ENCODE peak calls at places on chromosomes 5 and 9, in four cellular contexts. A, D, Q and T are unnamed samples.

GRCh38 chr5:178644826-178645545 is 18.1 kb upstream of the CLK4 start:
- DNase-seq in Q (no peak), D (no peak), A (no peak), T (no peak)

GRCh38 chr9:73149371-73150067 is 2.1 kb upstream of the ANXA1 start:
- DNase-seq in A (peak), D (peak), Q (no peak), T (peak)

GRCh38 chr5:151469386-151469785 is 22.0 kb downstream of the SLC36A1 start:
- DNase-seq in Q (no peak), D (no peak), A (no peak), T (no peak)

GRCh38 chr5:13629218-13629617 is 315.3 kb downstream of the DNAH5 start:
- DNase-seq in D (no peak), A (no peak), Q (no peak), T (no peak)

GRCh38 chr5:71922584-71923106 is 184.6 kb upstream of the MAP1B start:
- DNase-seq in A (no peak), Q (no peak), D (no peak), T (no peak)

GRCh38 chr5:44770936-44771717 is 37.6 kb upstream of the MRPS30 start:
- DNase-seq in D (no peak), A (no peak), Q (no peak), T (no peak)

GRCh38 chr5:43303242-43303641 is 10.0 kb downstream of the HMGCS1 start:
- DNase-seq in A (no peak), D (no peak), Q (no peak), T (no peak)

GRCh38 chr9:105475302-105475701 is 27.5 kb downstream of the FSD1L start:
- DNase-seq in Q (no peak), A (no peak), D (no peak), T (no peak)

GRCh38 chr5:116605310-116606070 is 30.9 kb upstream of the SEMA6A start:
- DNase-seq in D (no peak), A (no peak), Q (no peak), T (no peak)

GRCh38 chr5:28729067-28729466 is 1690.7 kb upstream of the CDH9 start:
- DNase-seq in A (no peak), D (no peak), Q (no peak), T (no peak)

GRCh38 chr9:111287127-111287526 is 42.9 kb downstream of the OR2K2 start:
- DNase-seq in A (no peak), D (no peak), Q (no peak), T (no peak)

GRCh38 chr5:152072076-152072475 is 147.4 kb upstream of the GLRA1 start:
- DNase-seq in Q (no peak), D (no peak), A (no peak), T (no peak)

GRCh38 chr5:51226420-51226735 is 156.9 kb upstream of the ISL1 start:
- DNase-seq in D (no peak), Q (no peak), A (no peak), T (no peak)

GRCh38 chr9:117718085-117718484 is 13.9 kb downstream of the TLR4 start:
- DNase-seq in D (peak), Q (peak), A (no peak), T (no peak)

GRCh38 chr9:123267481-123268239 is 726 bp downstream of the STRBP start:
- DNase-seq in Q (peak), A (peak), D (no peak), T (no peak)

GRCh38 chr9:78292716-78293497 is 4.0 kb upstream of the PSAT1 start:
- DNase-seq in A (no peak), Q (no peak), D (no peak), T (no peak)

GRCh38 chr5:57491369-57491965 is 8.9 kb upstream of the ACTBL2 start:
- DNase-seq in Q (no peak), D (no peak), A (no peak), T (no peak)

GRCh38 chr5:157188270-157188669 is 7.6 kb downstream of the ITK start:
- DNase-seq in A (no peak), Q (no peak), D (no peak), T (no peak)

GRCh38 chr9:116646661-116647514 is 40.2 kb upstream of the TRIM32 start:
- DNase-seq in A (no peak), Q (no peak), D (no peak), T (no peak)

GRCh38 chr9:24479696-24480095 is 66.0 kb downstream of the IZUMO3 start:
- DNase-seq in Q (no peak), A (no peak), D (no peak), T (no peak)

GRCh38 chr9:99377790-99378775 is 156.0 kb downstream of the SEC61B start:
- DNase-seq in Q (no peak), D (no peak), A (no peak), T (no peak)

GRCh38 chr5:143826909-143827514 is 15.1 kb downstream of the HMHB1 start:
- DNase-seq in Q (no peak), A (no peak), D (peak), T (no peak)

GRCh38 chr5:132663771-132664695 is 6.1 kb downstream of the IL13 start:
- DNase-seq in D (peak), A (peak), Q (no peak), T (no peak)

GRCh38 chr5:159331099-159331973 is 1.0 kb upstream of the IL12B start:
- DNase-seq in D (no peak), Q (peak), A (peak), T (peak)

GRCh38 chr9:134058716-134059115 is 9.1 kb downstream of the BRD3 start:
- DNase-seq in D (no peak), Q (no peak), A (no peak), T (peak)

GRCh38 chr5:144418719-144419118 is 248.0 kb downstream of the KCTD16 start:
- DNase-seq in D (no peak), Q (no peak), A (no peak), T (no peak)

GRCh38 chr5:181159286-181160143 is 12.1 kb downstream of the OR2V2 start:
- DNase-seq in Q (peak), D (no peak), A (peak), T (peak)

GRCh38 chr5:157130933-157131332 is 11.7 kb downstream of the MED7 start:
- DNase-seq in Q (no peak), D (no peak), A (no peak), T (no peak)

GRCh38 chr5:73640861-73641320 is 14.9 kb downstream of the ARHGEF28 start:
- DNase-seq in Q (no peak), D (no peak), A (no peak), T (no peak)

DNA sequence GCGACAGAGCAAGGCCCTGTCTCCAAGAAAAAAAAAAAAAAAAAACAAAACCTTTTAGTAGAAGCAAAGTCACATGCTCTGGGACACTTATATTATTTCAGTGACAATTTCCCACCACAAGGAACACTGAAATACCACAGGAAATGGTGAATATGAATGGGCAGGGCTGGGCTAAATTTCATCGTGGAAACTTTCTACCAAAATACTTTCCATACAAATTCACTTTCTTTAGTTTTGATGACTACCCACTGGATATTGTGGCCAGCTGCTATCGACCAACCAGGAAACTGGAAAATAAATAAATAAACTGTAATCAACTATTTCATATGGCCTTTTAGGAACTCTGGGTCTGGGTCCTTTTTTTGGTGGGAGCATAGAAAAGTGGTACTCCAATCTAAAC is 2.5 kb upstream of the SNX30 start:
- DNase-seq in D (no peak), A (no peak), Q (no peak), T (no peak)
- TF ChIP-seq SPI1 in D (no peak), A (no peak), Q (no peak), T (no peak)

GRCh38 chr5:172926796-172927195 is 32.4 kb upstream of the RPL26L1 start:
- DNase-seq in A (peak), D (no peak), Q (no peak), T (no peak)
- TF ChIP-seq SPI1 in A (no peak), D (no peak), Q (no peak), T (no peak)

GRCh38 chr5:169350016-169350415 is 49.1 kb upstream of the SLIT3 start:
- DNase-seq in D (no peak), Q (no peak), A (no peak), T (no peak)
- TF ChIP-seq SPI1 in D (no peak), Q (no peak), A (no peak), T (no peak)

GRCh38 chr5:175712313-175712680 is 54.4 kb downstream of the HRH2 start:
- DNase-seq in Q (no peak), D (no peak), A (no peak), T (no peak)

GRCh38 chr5:175712681-175713085 is 54.8 kb downstream of the HRH2 start:
- DNase-seq in D (no peak), Q (no peak), A (no peak), T (no peak)

GRCh38 chr5:175711031-175711430 is 53.2 kb downstream of the HRH2 start:
- DNase-seq in D (no peak), Q (peak), A (no peak), T (no peak)

GRCh38 chr5:175710361-175710760 is 52.5 kb downstream of the HRH2 start:
- DNase-seq in Q (no peak), D (no peak), A (no peak), T (no peak)

GRCh38 chr5:175711472-175712312 is 53.8 kb downstream of the HRH2 start:
- DNase-seq in D (no peak), A (no peak), Q (no peak), T (no peak)
- TF ChIP-seq SPI1 in D (no peak), A (no peak), Q (no peak), T (no peak)

DNA sequence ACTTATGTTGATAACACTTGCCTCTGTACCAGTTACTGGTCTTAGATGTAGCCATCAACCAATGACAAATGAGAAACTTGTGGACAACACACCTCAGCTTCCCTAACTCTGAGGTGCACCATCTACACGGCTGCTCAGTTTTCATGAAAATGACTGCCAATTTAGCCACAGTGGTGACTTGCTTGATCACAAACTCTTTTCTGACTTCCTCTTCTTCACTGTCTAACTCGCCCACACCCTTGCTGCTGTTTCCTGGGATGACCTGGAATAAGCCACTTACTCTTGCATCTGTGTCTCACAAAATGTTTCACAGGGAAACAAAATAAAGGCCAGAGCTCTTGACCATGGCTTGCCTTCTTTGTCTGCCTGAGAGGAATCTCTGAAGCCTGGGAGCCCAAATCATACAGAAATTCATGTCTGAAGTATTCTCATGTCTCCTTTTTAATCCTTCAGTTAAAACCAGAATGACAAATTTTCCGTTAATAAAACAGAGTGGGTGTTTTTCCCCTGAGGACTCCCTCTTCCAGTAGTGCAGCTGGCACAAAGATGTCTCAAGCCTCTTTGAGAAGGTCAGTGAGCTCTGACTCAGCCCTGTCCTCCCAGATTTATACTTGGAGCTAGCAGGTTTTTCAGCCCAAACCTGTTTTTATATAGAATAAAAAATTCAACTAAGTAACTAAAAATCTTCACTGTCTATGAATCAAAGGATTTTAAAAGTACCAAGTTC is 126.5 kb upstream of the PAM start:
- DNase-seq in Q (no peak), D (no peak), A (no peak), T (no peak)
- TF ChIP-seq SPI1 in Q (peak), D (peak), A (peak), T (peak)

GRCh38 chr5:147509041-147509709 is 693 bp downstream of the DPYSL3 start:
- DNase-seq in A (no peak), Q (no peak), D (no peak), T (no peak)
- TF ChIP-seq SPI1 in A (no peak), Q (no peak), D (no peak), T (no peak)

GRCh38 chr9:132370592-132370991 is 15.8 kb upstream of the SETX start:
- DNase-seq in D (no peak), Q (no peak), A (no peak), T (no peak)

GRCh38 chr9:132369421-132369820 is 14.6 kb upstream of the SETX start:
- DNase-seq in A (no peak), D (no peak), Q (no peak), T (no peak)

GRCh38 chr9:132367613-132368305 is 13.0 kb upstream of the SETX start:
- DNase-seq in A (no peak), Q (no peak), D (no peak), T (no peak)

DNA sequence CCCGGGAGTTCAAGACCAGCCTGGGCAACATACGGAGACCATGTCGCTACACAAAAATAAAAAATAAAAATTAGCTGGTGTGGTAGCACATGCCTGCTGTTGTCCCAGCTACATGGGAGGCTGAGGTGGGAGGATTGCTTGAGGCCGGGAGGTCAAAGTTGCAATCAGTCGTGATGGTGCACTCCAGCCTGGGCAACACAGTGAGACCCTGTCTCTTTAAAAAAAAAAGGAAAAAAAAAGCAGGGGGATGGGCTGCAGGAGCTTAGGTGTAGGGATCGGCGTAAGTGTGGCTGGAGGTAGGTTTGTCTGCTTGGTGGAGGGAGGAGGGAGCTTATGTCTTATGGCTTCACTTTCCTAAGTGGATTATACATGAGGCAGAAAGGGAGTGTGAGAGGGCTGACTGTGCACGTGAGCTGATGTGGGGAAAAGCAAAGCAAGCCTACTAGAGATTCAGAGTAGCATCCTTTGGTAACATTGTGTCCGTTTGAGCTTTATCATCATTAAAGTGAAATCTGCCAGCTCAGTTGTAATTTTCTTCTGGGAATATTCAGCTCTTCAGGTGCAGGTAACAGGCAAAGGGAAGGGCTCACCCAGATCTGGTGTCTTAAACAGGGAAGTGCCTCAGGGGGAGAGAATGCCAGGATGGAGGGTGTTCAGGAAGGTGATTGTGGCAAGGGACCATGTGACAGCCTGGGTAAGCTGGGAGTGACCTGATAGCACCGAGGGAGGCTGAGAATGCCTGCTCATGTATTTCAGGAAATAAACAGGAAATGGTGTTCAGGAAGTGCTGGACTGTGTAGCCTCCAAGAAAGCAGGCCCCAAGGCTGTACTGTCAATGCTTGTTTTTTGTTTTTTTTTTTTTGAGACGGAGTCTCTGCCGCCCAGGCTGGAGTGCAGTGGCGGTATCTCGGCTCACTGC is 17.6 kb upstream of the SETX start:
- DNase-seq in Q (peak), A (no peak), D (no peak), T (no peak)
- TF ChIP-seq SPI1 in Q (peak), A (no peak), D (no peak), T (no peak)